ENCODE peak calls at places on chromosomes 2 and 18, in seven cellular contexts. F is esophagus squamous epithelium, Y is GM23338, N is stomach, S is K562, B is hepatocyte, Z is left ventricle myocardium inferior. C is an unnamed sample. For H3K4me1, the result is how much of the 10 kb centered on the place peaks cover.

GRCh38 chr2:207768168-207768890 is 1.4 kb downstream of the FZD5 start:
- DNase-seq in B (peak), Y (peak), F (no peak), N (peak), S (no peak), Z (peak), C (peak)

GRCh38 chr2:237964194-237964577 is 2.6 kb upstream of the UBE2F start:
- DNase-seq in F (no peak), B (no peak), Z (no peak), N (no peak), Y (no peak), S (no peak), C (no peak)

GRCh38 chr2:81395746-81396145 is 1091.2 kb upstream of the LRRTM1 start:
- DNase-seq in S (no peak), Z (no peak), Y (peak), F (no peak), B (no peak), N (no peak), C (no peak)

GRCh38 chr2:234919711-234920110 is 32.1 kb upstream of the SH3BP4 start:
- DNase-seq in Z (no peak), F (no peak), B (peak), N (no peak), Y (no peak), S (no peak), C (no peak)

GRCh38 chr2:84969511-84970265 is 1.3 kb upstream of the KCMF1 start:
- DNase-seq in N (no peak), B (no peak), Z (no peak), Y (no peak), F (no peak), S (no peak), C (no peak)

GRCh38 chr18:41829648-41830516 is 125.2 kb upstream of the PIK3C3 start:
- DNase-seq in F (no peak), B (peak), S (no peak), Z (no peak), N (no peak), Y (no peak), C (no peak)

GRCh38 chr2:19812166-19812565 is 89.6 kb downstream of the TTC32 start:
- DNase-seq in S (no peak), N (no peak), Z (peak), B (peak), Y (no peak), F (no peak), C (peak)

GRCh38 chr2:50582164-50582563 is 449.8 kb downstream of the NRXN1 start:
- DNase-seq in B (no peak), Z (no peak), N (no peak), F (no peak), Y (no peak), S (no peak), C (no peak)

GRCh38 chr18:74381621-74382350 is 66.1 kb downstream of the C18orf63 start:
- DNase-seq in N (no peak), Y (no peak), Z (no peak), B (no peak), F (no peak), S (no peak), C (no peak)

GRCh38 chr2:74414913-74415761 is 6.3 kb downstream of the C2orf81 start:
- DNase-seq in F (no peak), N (peak), S (no peak), Y (peak), B (no peak), Z (peak), C (peak)

GRCh38 chr2:176138526-176139169 is 9.1 kb downstream of the HOXD8 start:
- DNase-seq in Y (no peak), N (no peak), Z (no peak), S (no peak), F (no peak), B (no peak), C (peak)

GRCh38 chr2:80061881-80062280 is 242.7 kb downstream of the LRRTM1 start:
- DNase-seq in B (no peak), F (no peak), Z (no peak), Y (no peak), S (no peak), N (no peak), C (no peak)

GRCh38 chr18:5452943-5453342 is 90.9 kb downstream of the EPB41L3 start:
- DNase-seq in B (no peak), S (no peak), F (no peak), Y (no peak), N (no peak), Z (no peak), C (no peak)

GRCh38 chr2:197241153-197241552 is 69.4 kb downstream of the ANKRD44 start:
- DNase-seq in S (no peak), Y (no peak), N (no peak), F (no peak), Z (no peak), B (no peak), C (no peak)

GRCh38 chr2:121080013-121080772 is 204.8 kb downstream of the TFCP2L1 start:
- DNase-seq in F (no peak), N (peak), Y (peak), Z (peak), S (peak), B (peak), C (no peak)

GRCh38 chr2:218229239-218229638 is 12.2 kb downstream of the ARPC2 start:
- DNase-seq in Y (no peak), F (no peak), S (no peak), B (no peak), Z (no peak), N (no peak), C (no peak)

GRCh38 chr2:231323316-231323715 is 72.2 kb upstream of the B3GNT7 start:
- DNase-seq in Y (peak), Z (no peak), N (peak), F (no peak), B (no peak), S (no peak), C (peak)

GRCh38 chr2:15198051-15198450 is 363.1 kb downstream of the NBAS start:
- DNase-seq in Y (no peak), N (no peak), F (no peak), Z (no peak), B (no peak), S (no peak), C (no peak)

GRCh38 chr18:70284976-70285610 is 3.8 kb upstream of the SOCS6 start:
- DNase-seq in B (no peak), S (no peak), N (no peak), F (no peak), Y (no peak), Z (no peak), C (no peak)

GRCh38 chr18:12231986-12232385 is 22.2 kb upstream of the CIDEA start:
- DNase-seq in S (no peak), Z (no peak), Y (no peak), F (no peak), B (no peak), N (no peak), C (no peak)

GRCh38 chr2:36561223-36561944 is 36.6 kb downstream of the FEZ2 start:
- DNase-seq in N (no peak), B (peak), Y (peak), S (no peak), F (no peak), Z (no peak), C (no peak)

GRCh38 chr2:233436191-233436581 is 81.9 kb downstream of the DGKD start:
- DNase-seq in Y (no peak), S (no peak), F (no peak), B (no peak), Z (no peak), N (peak), C (peak)

GRCh38 chr2:189899101-189899500 is 114.9 kb downstream of the PMS1 start:
- DNase-seq in F (no peak), B (no peak), Y (no peak), N (no peak), Z (no peak), S (no peak), C (no peak)

GRCh38 chr2:219026946-219027345 is 14.4 kb downstream of the CFAP65 start:
- DNase-seq in Y (no peak), B (no peak), F (no peak), S (no peak), N (no peak), Z (no peak), C (no peak)

GRCh38 chr18:62612721-62613120 is 89.9 kb downstream of the ZCCHC2 start:
- DNase-seq in B (no peak), S (no peak), Y (no peak), N (no peak), F (no peak), Z (no peak), C (no peak)

GRCh38 chr2:197079414-197079813 is 152.9 kb upstream of the PGAP1 start:
- DNase-seq in Y (no peak), S (no peak), N (no peak), Z (no peak), F (no peak), B (no peak), C (peak)

GRCh38 chr2:54878182-54878581 is 154.7 kb downstream of the EML6 start:
- DNase-seq in Y (peak), F (no peak), B (no peak), Z (no peak), S (peak), N (no peak), C (no peak)

GRCh38 chr2:73426161-73426560 is 40.5 kb downstream of the ALMS1 start:
- DNase-seq in Y (no peak), S (no peak), B (peak), F (no peak), N (no peak), Z (no peak), C (no peak)

GRCh38 chr2:63692002-63692606 is 103.3 kb downstream of the MDH1 start:
- DNase-seq in S (no peak), Z (no peak), Y (peak), N (no peak), B (peak), F (no peak), C (no peak)

GRCh38 chr18:47606526-47606925 is 323.9 kb downstream of the SMAD2 start:
- DNase-seq in N (no peak), Z (no peak), S (no peak), Y (no peak), F (no peak), B (no peak), C (no peak)

GRCh38 chr2:127053731-127054603 is 53.0 kb downstream of the BIN1 start:
- DNase-seq in S (no peak), B (peak), Z (peak), Y (no peak), N (peak), F (no peak), C (peak)

GRCh38 chr2:127051780-127052067 is 55.2 kb downstream of the BIN1 start:
- DNase-seq in F (no peak), N (no peak), S (no peak), Y (no peak), Z (no peak), B (no peak), C (no peak)

GRCh38 chr2:127052068-127052770 is 54.7 kb downstream of the BIN1 start:
- DNase-seq in Y (no peak), F (no peak), N (no peak), B (no peak), S (no peak), Z (no peak), C (peak)

GRCh38 chr2:127054604-127054930 is 52.4 kb downstream of the BIN1 start:
- DNase-seq in S (no peak), B (no peak), Z (no peak), Y (no peak), N (no peak), F (no peak), C (no peak)

GRCh38 chr2:127052771-127053691 is 53.9 kb downstream of the BIN1 start:
- DNase-seq in S (no peak), B (no peak), Y (no peak), F (no peak), Z (peak), N (no peak), C (peak)
- H3K27ac ChIP-seq in S (no peak), B (peak), Y (no peak), F (no peak), Z (no peak), N (no peak), C (no peak)

GRCh38 chr2:28407976-28408690 is 15.5 kb downstream of the FOSL2 start:
- DNase-seq in N (no peak), B (no peak), S (no peak), Y (no peak), F (no peak), Z (no peak), C (no peak)
- H3K4me1 ChIP-seq in N (half or more), B (under half), S (under half), Y (under half), F (half or more), Z (half or more), C (under half)

GRCh38 chr18:13874558-13874957 is 40.8 kb downstream of the MC2R start:
- DNase-seq in S (no peak), F (no peak), N (no peak), B (no peak), Z (no peak), Y (no peak), C (no peak)

GRCh38 chr18:13872932-13873331 is 42.4 kb downstream of the MC2R start:
- DNase-seq in N (no peak), Y (peak), B (no peak), F (no peak), S (no peak), Z (no peak), C (no peak)

GRCh38 chr18:13872373-13872772 is 43.0 kb downstream of the MC2R start:
- DNase-seq in Z (no peak), N (no peak), B (no peak), S (no peak), F (no peak), Y (no peak), C (no peak)

GRCh38 chr18:13871701-13872100 is 43.6 kb downstream of the MC2R start:
- DNase-seq in B (no peak), N (no peak), Z (no peak), Y (peak), F (no peak), S (no peak), C (no peak)

DNA sequence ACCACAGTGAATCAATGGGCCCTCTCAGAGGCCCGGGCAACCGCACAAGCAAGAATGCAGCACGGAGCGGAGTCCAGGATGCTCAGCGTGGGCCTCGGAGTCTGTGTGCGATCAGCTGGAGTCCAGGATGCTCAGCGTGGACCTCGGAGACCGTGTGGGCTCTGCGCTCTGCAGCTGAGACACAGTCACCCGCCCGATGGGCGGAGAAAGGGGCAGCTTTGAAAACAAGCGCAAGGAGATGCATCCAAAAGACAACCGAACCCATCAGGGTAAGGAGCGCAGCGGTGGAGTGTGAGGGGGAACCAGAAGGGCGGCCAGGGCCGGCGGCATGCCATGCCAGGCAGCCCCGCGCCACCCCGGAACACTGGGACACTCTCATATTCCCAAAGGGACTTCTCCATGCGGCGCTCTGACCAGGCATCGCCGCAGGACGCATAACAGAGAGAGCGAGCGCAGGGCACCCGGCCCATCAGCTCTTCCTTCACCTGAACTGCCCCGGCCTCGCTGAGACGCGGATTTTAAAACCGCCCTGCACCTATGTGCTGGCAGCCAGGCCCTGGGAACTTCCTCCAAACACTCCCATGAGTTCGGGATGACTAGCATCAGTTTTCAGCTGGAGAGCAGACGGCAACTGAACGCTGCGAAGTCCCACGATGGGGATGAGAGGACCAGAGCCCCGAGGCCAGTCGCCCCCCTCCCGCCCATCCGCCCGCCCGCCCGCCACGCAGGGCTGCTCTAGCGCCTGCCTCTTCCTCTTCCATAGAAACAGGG is 44.7 kb downstream of the MC5R start:
- DNase-seq in F (no peak), Z (no peak), Y (peak), N (no peak), B (no peak), S (no peak), C (no peak)
- H3K4me3 ChIP-seq in F (no peak), Z (peak), Y (peak), N (no peak), B (no peak), S (no peak), C (no peak)

GRCh38 chr2:160209457-160209856 is 9.4 kb upstream of the ITGB6 start:
- DNase-seq in F (no peak), N (no peak), B (peak), Z (no peak), S (no peak), Y (no peak), C (no peak)

GRCh38 chr2:160214461-160215055 is 14.5 kb upstream of the ITGB6 start:
- DNase-seq in S (no peak), Z (peak), B (peak), Y (no peak), F (no peak), N (no peak), C (peak)

GRCh38 chr2:160210599-160211138 is 10.6 kb upstream of the ITGB6 start:
- DNase-seq in F (no peak), B (peak), S (peak), Z (peak), N (peak), Y (peak), C (peak)

GRCh38 chr2:160208662-160209229 is 8.7 kb upstream of the ITGB6 start:
- DNase-seq in S (no peak), F (no peak), B (no peak), Y (no peak), N (no peak), Z (no peak), C (no peak)

GRCh38 chr2:160213511-160213910 is 13.4 kb upstream of the ITGB6 start:
- DNase-seq in Y (no peak), S (no peak), N (no peak), Z (no peak), B (no peak), F (no peak), C (no peak)
- H3K27ac ChIP-seq in Y (no peak), S (no peak), N (no peak), Z (no peak), B (no peak), F (no peak), C (no peak)

GRCh38 chr2:104929663-104930062 is 75.7 kb downstream of the POU3F3 start:
- DNase-seq in Z (no peak), B (no peak), Y (no peak), N (no peak), F (no peak), S (no peak), C (no peak)

GRCh38 chr2:104919127-104919526 is 65.2 kb downstream of the POU3F3 start:
- DNase-seq in F (no peak), S (no peak), B (peak), Z (no peak), Y (no peak), N (peak), C (no peak)

GRCh38 chr2:104923665-104924064 is 69.8 kb downstream of the POU3F3 start:
- DNase-seq in F (no peak), B (no peak), Z (no peak), S (no peak), Y (no peak), N (no peak), C (no peak)
- H3K4me1 ChIP-seq in F (under half), B (under half), Z (under half), S (under half), Y (under half), N (under half), C (under half)

DNA sequence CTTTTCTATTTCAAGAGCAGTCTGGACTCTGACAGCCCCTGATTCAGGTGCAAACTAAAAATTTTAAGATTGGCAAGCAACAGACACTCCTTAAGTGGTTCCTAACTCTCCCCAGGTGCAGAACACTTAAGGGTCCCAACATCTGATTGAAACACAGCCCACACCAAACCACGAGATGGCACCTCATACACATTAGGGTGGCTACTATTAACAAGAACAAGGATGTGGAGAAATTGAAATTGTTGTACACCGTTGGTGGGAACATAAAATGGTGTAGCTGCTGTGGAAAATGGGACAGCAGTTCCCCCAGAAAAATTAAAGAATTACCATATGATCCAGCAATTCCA is 82.3 kb downstream of the POLR1A start:
- DNase-seq in N (no peak), B (no peak), Z (no peak), S (no peak), Y (no peak), F (no peak), C (no peak)
- H3K4me3 ChIP-seq in N (no peak), B (no peak), Z (no peak), S (no peak), Y (no peak), F (no peak), C (no peak)

C was measured in aorta.